ENCODE peak calls at places on chromosome 4, in four cellular contexts. L, R, K and I are unnamed samples.
A peak's percentile ranks its signal among the peaks of the same experiment; 100 is the strongest.

GRCh38 chr4:111198426-111198825 is 575.5 kb upstream of the PITX2 start:
- DNase-seq in K (no peak), R (no peak), L (no peak), I (no peak)

GRCh38 chr4:181308476-181309170 is 934.6 kb upstream of the TENM3 start:
- DNase-seq in R (no peak), K (no peak), L (no peak), I (no peak)

GRCh38 chr4:132737344-132737743 is 411.8 kb upstream of the PCDH10 start:
- DNase-seq in L (no peak), R (no peak), K (peak; percentile 25), I (no peak)

GRCh38 chr4:91099666-91100065 is 972.5 kb downstream of the CCSER1 start:
- DNase-seq in L (no peak), K (no peak), R (no peak), I (no peak)

GRCh38 chr4:58406762-58407161 is 1296.6 kb upstream of the IGFBP7 start:
- DNase-seq in K (no peak), R (no peak), L (no peak), I (no peak)

GRCh38 chr4:69689530-69690111 is 36.6 kb upstream of the UGT2A1 start:
- DNase-seq in K (peak; percentile 1), R (no peak), L (no peak), I (no peak)

GRCh38 chr4:81432825-81433224 is 38.9 kb downstream of the RASGEF1B start:
- DNase-seq in L (no peak), K (no peak), R (no peak), I (no peak)

GRCh38 chr4:20512980-20513379 is 187.3 kb upstream of the PACRGL start:
- DNase-seq in K (no peak), L (no peak), R (no peak), I (no peak)

GRCh38 chr4:142331132-142331531 is 515.0 kb downstream of the INPP4B start:
- DNase-seq in L (no peak), R (no peak), K (no peak), I (no peak)

GRCh38 chr4:78120144-78120880 is 63.2 kb downstream of the FRAS1 start:
- DNase-seq in R (no peak), L (no peak), K (no peak), I (no peak)

GRCh38 chr4:142559986-142560385 is 286.1 kb downstream of the INPP4B start:
- DNase-seq in L (no peak), R (no peak), K (no peak), I (no peak)

GRCh38 chr4:112823141-112823540 is 186.2 kb downstream of the LARP7 start:
- DNase-seq in K (no peak), R (no peak), L (no peak), I (no peak)

GRCh38 chr4:64340243-64341110 is 68.8 kb downstream of the TECRL start:
- DNase-seq in L (no peak), R (no peak), K (no peak), I (no peak)

GRCh38 chr4:38641796-38642195 is 22.2 kb upstream of the KLF3 start:
- DNase-seq in L (no peak), K (no peak), R (no peak), I (no peak)

GRCh38 chr4:153186046-153186728 is 18.1 kb upstream of the TRIM2 start:
- DNase-seq in L (peak; percentile 39), K (no peak), R (no peak), I (no peak)

GRCh38 chr4:80017125-80017854 is 55.7 kb downstream of the ANTXR2 start:
- DNase-seq in L (no peak), K (no peak), R (peak; percentile 45), I (no peak)

GRCh38 chr4:147367841-147368385 is 113.0 kb upstream of the EDNRA start:
- DNase-seq in L (no peak), K (no peak), R (no peak), I (no peak)

GRCh38 chr4:133151681-133152329 is 2.7 kb downstream of the PCDH10 start:
- DNase-seq in R (no peak), L (no peak), K (peak; percentile 79), I (no peak)

GRCh38 chr4:178090640-178091411 is 648.6 kb upstream of the AGA start:
- DNase-seq in L (no peak), R (no peak), K (peak; percentile 5), I (no peak)

GRCh38 chr4:16250665-16251365 is 24.5 kb upstream of the TAPT1 start:
- DNase-seq in L (no peak), R (no peak), K (no peak), I (no peak)

GRCh38 chr4:62474802-62475201 is 1274.7 kb downstream of the ADGRL3 start:
- DNase-seq in K (no peak), R (no peak), L (no peak), I (no peak)

GRCh38 chr4:40562681-40563080 is 67.0 kb downstream of the RBM47 start:
- DNase-seq in L (no peak), K (no peak), R (no peak), I (no peak)

GRCh38 chr4:103306870-103307345 is 108.8 kb upstream of the CENPE start:
- DNase-seq in K (peak; percentile 17), L (no peak), R (no peak), I (no peak)

GRCh38 chr4:2354760-2355159 is 63.7 kb downstream of the ZFYVE28 start:
- DNase-seq in L (no peak), K (no peak), R (no peak), I (no peak)

GRCh38 chr4:3416821-3417221 is 24.9 kb upstream of the HGFAC start:
- DNase-seq in K (no peak), R (no peak), L (no peak), I (no peak)

GRCh38 chr4:138401330-138401729 is 159.2 kb upstream of the SLC7A11 start:
- DNase-seq in L (no peak), K (no peak), R (no peak), I (no peak)

GRCh38 chr4:7984286-7984925 is 44.7 kb upstream of the AFAP1 start:
- DNase-seq in R (no peak), K (no peak), L (no peak), I (no peak)

GRCh38 chr4:37453004-37453360 is 208.4 kb downstream of the NWD2 start:
- DNase-seq in L (peak; percentile 61), K (peak; percentile 73), R (peak; percentile 69), I (no peak)

GRCh38 chr4:14023036-14023435 is 395.5 kb upstream of the BOD1L1 start:
- DNase-seq in R (no peak), K (no peak), L (no peak), I (no peak)

GRCh38 chr4:1715002-1715761 is 3.1 kb upstream of the SLBP start:
- DNase-seq in L (no peak), R (no peak), K (peak; percentile 52), I (no peak)